ENCODE peak calls at places on chromosomes 13 and 19, in eight cellular contexts. One of them, this sample, is unnamed.

GRCh38 chr19:38917516-38917915 is 5.5 kb upstream of the CCER2 start:
- DNase-seq in AG04450: no peak
- DNase-seq in colonic mucosa: no peak
- DNase-seq in adrenal gland: no peak
- DNase-seq in CD8-positive, alpha-beta T cell: no peak
- DNase-seq in endodermal cell: no peak
- DNase-seq in OCI-LY7: no peak
- DNase-seq in WERI-Rb-1: no peak
- DNase-seq in this sample: no peak

GRCh38 chr13:43102304-43102703 is 78.9 kb downstream of the DNAJC15 start:
- DNase-seq in adrenal gland: no peak
- DNase-seq in WERI-Rb-1: no peak
- DNase-seq in colonic mucosa: no peak
- DNase-seq in CD8-positive, alpha-beta T cell: no peak
- DNase-seq in OCI-LY7: no peak
- DNase-seq in endodermal cell: no peak
- DNase-seq in AG04450: no peak
- DNase-seq in this sample: no peak

GRCh38 chr13:109787135-109787954 is 962 bp upstream of the IRS2 start:
- DNase-seq in endodermal cell: peak
- DNase-seq in AG04450: no peak
- DNase-seq in OCI-LY7: peak
- DNase-seq in colonic mucosa: peak
- DNase-seq in WERI-Rb-1: peak
- DNase-seq in CD8-positive, alpha-beta T cell: peak
- DNase-seq in adrenal gland: peak
- DNase-seq in this sample: no peak

GRCh38 chr19:926595-927043 is 784 bp downstream of the ARID3A start:
- DNase-seq in colonic mucosa: peak
- DNase-seq in WERI-Rb-1: no peak
- DNase-seq in adrenal gland: peak
- DNase-seq in endodermal cell: peak
- DNase-seq in OCI-LY7: peak
- DNase-seq in CD8-positive, alpha-beta T cell: no peak
- DNase-seq in AG04450: no peak
- DNase-seq in this sample: peak

GRCh38 chr19:18174983-18175382 is 1.4 kb downstream of the IFI30 start:
- DNase-seq in colonic mucosa: no peak
- DNase-seq in CD8-positive, alpha-beta T cell: no peak
- DNase-seq in AG04450: no peak
- DNase-seq in OCI-LY7: no peak
- DNase-seq in endodermal cell: no peak
- DNase-seq in adrenal gland: no peak
- DNase-seq in WERI-Rb-1: no peak
- DNase-seq in this sample: no peak

GRCh38 chr19:16315825-16316505 is 8.7 kb upstream of the KLF2 start:
- DNase-seq in OCI-LY7: no peak
- DNase-seq in endodermal cell: no peak
- DNase-seq in WERI-Rb-1: no peak
- DNase-seq in adrenal gland: peak
- DNase-seq in CD8-positive, alpha-beta T cell: no peak
- DNase-seq in colonic mucosa: peak
- DNase-seq in AG04450: peak
- DNase-seq in this sample: peak

GRCh38 chr19:35468637-35469036 is 20.6 kb downstream of the FFAR2 start:
- DNase-seq in WERI-Rb-1: peak
- DNase-seq in AG04450: no peak
- DNase-seq in colonic mucosa: peak
- DNase-seq in endodermal cell: peak
- DNase-seq in CD8-positive, alpha-beta T cell: peak
- DNase-seq in adrenal gland: peak
- DNase-seq in OCI-LY7: peak
- DNase-seq in this sample: peak

GRCh38 chr19:35011091-35011689 is 11.1 kb downstream of the GRAMD1A start:
- DNase-seq in OCI-LY7: no peak
- DNase-seq in WERI-Rb-1: no peak
- DNase-seq in adrenal gland: peak
- DNase-seq in CD8-positive, alpha-beta T cell: peak
- DNase-seq in endodermal cell: no peak
- DNase-seq in AG04450: no peak
- DNase-seq in colonic mucosa: no peak
- DNase-seq in this sample: no peak

GRCh38 chr19:46892252-46893179 is 31.7 kb downstream of the ARHGAP35 start:
- DNase-seq in WERI-Rb-1: no peak
- DNase-seq in AG04450: no peak
- DNase-seq in OCI-LY7: peak
- DNase-seq in endodermal cell: no peak
- DNase-seq in CD8-positive, alpha-beta T cell: no peak
- DNase-seq in adrenal gland: no peak
- DNase-seq in colonic mucosa: no peak
- DNase-seq in this sample: no peak

GRCh38 chr19:55490478-55491436 is 2.5 kb downstream of the SSC5D start:
- DNase-seq in endodermal cell: no peak
- DNase-seq in adrenal gland: no peak
- DNase-seq in WERI-Rb-1: no peak
- DNase-seq in AG04450: no peak
- DNase-seq in CD8-positive, alpha-beta T cell: no peak
- DNase-seq in OCI-LY7: no peak
- DNase-seq in colonic mucosa: no peak
- DNase-seq in this sample: no peak

GRCh38 chr19:2039082-2039958 is 11.7 kb downstream of the MKNK2 start:
- DNase-seq in endodermal cell: no peak
- DNase-seq in colonic mucosa: no peak
- DNase-seq in adrenal gland: peak
- DNase-seq in WERI-Rb-1: peak
- DNase-seq in OCI-LY7: no peak
- DNase-seq in AG04450: no peak
- DNase-seq in CD8-positive, alpha-beta T cell: no peak
- DNase-seq in this sample: no peak

GRCh38 chr13:42906257-42906656 is 85.8 kb downstream of the EPSTI1 start:
- DNase-seq in CD8-positive, alpha-beta T cell: no peak
- DNase-seq in endodermal cell: no peak
- DNase-seq in colonic mucosa: no peak
- DNase-seq in WERI-Rb-1: no peak
- DNase-seq in adrenal gland: no peak
- DNase-seq in OCI-LY7: no peak
- DNase-seq in AG04450: no peak
- DNase-seq in this sample: no peak

GRCh38 chr13:97855570-97855970 is 97.9 kb upstream of the IPO5 start:
- DNase-seq in adrenal gland: peak
- DNase-seq in OCI-LY7: peak
- DNase-seq in colonic mucosa: peak
- DNase-seq in endodermal cell: peak
- DNase-seq in AG04450: peak
- DNase-seq in CD8-positive, alpha-beta T cell: no peak
- DNase-seq in WERI-Rb-1: peak
- DNase-seq in this sample: peak

GRCh38 chr19:41711376-41712261 is 3.2 kb downstream of the CEACAM5 start:
- DNase-seq in CD8-positive, alpha-beta T cell: peak
- DNase-seq in adrenal gland: no peak
- DNase-seq in WERI-Rb-1: no peak
- DNase-seq in endodermal cell: no peak
- DNase-seq in AG04450: no peak
- DNase-seq in OCI-LY7: no peak
- DNase-seq in colonic mucosa: peak
- DNase-seq in this sample: no peak

GRCh38 chr13:18944501-18945068 is 237.0 kb downstream of the TUBA3C start:
- DNase-seq in adrenal gland: peak
- DNase-seq in AG04450: no peak
- DNase-seq in CD8-positive, alpha-beta T cell: no peak
- DNase-seq in endodermal cell: no peak
- DNase-seq in OCI-LY7: no peak
- DNase-seq in colonic mucosa: no peak
- DNase-seq in WERI-Rb-1: no peak
- DNase-seq in this sample: no peak

GRCh38 chr13:46962286-46962941 is 65.6 kb upstream of the HTR2A start:
- DNase-seq in AG04450: no peak
- DNase-seq in colonic mucosa: no peak
- DNase-seq in endodermal cell: no peak
- DNase-seq in WERI-Rb-1: no peak
- DNase-seq in CD8-positive, alpha-beta T cell: no peak
- DNase-seq in OCI-LY7: peak
- DNase-seq in adrenal gland: no peak
- DNase-seq in this sample: peak

GRCh38 chr19:39199025-39199424 is 2.3 kb downstream of the NCCRP1 start:
- DNase-seq in adrenal gland: peak
- DNase-seq in AG04450: peak
- DNase-seq in endodermal cell: no peak
- DNase-seq in WERI-Rb-1: peak
- DNase-seq in OCI-LY7: no peak
- DNase-seq in CD8-positive, alpha-beta T cell: no peak
- DNase-seq in colonic mucosa: no peak
- DNase-seq in this sample: no peak

GRCh38 chr19:1068111-1069001 is 1.4 kb downstream of the ARHGAP45 start:
- DNase-seq in WERI-Rb-1: no peak
- DNase-seq in colonic mucosa: peak
- DNase-seq in CD8-positive, alpha-beta T cell: peak
- DNase-seq in adrenal gland: peak
- DNase-seq in AG04450: no peak
- DNase-seq in endodermal cell: no peak
- DNase-seq in OCI-LY7: peak
- DNase-seq in this sample: no peak

GRCh38 chr13:99353836-99354235 is 46.6 kb upstream of the GPR183 start:
- DNase-seq in WERI-Rb-1: no peak
- DNase-seq in AG04450: no peak
- DNase-seq in OCI-LY7: no peak
- DNase-seq in endodermal cell: peak
- DNase-seq in CD8-positive, alpha-beta T cell: no peak
- DNase-seq in colonic mucosa: no peak
- DNase-seq in adrenal gland: no peak
- DNase-seq in this sample: peak

GRCh38 chr13:73721571-73721970 is 412.6 kb downstream of the KLF12 start:
- DNase-seq in CD8-positive, alpha-beta T cell: no peak
- DNase-seq in colonic mucosa: no peak
- DNase-seq in AG04450: no peak
- DNase-seq in OCI-LY7: no peak
- DNase-seq in WERI-Rb-1: no peak
- DNase-seq in endodermal cell: no peak
- DNase-seq in adrenal gland: no peak
- DNase-seq in this sample: no peak

GRCh38 chr13:98581971-98582702 is 5.2 kb upstream of the STK24 start:
- DNase-seq in CD8-positive, alpha-beta T cell: no peak
- DNase-seq in colonic mucosa: no peak
- DNase-seq in AG04450: no peak
- DNase-seq in adrenal gland: no peak
- DNase-seq in OCI-LY7: no peak
- DNase-seq in WERI-Rb-1: no peak
- DNase-seq in endodermal cell: no peak
- DNase-seq in this sample: peak

GRCh38 chr19:48578891-48579290 is 26.9 kb downstream of the SULT2B1 start:
- DNase-seq in endodermal cell: no peak
- DNase-seq in AG04450: no peak
- DNase-seq in WERI-Rb-1: no peak
- DNase-seq in colonic mucosa: no peak
- DNase-seq in adrenal gland: no peak
- DNase-seq in CD8-positive, alpha-beta T cell: no peak
- DNase-seq in OCI-LY7: no peak
- DNase-seq in this sample: peak

GRCh38 chr19:48836089-48837017 is at the start of gene HSD17B14:
- DNase-seq in colonic mucosa: no peak
- DNase-seq in CD8-positive, alpha-beta T cell: no peak
- DNase-seq in OCI-LY7: no peak
- DNase-seq in endodermal cell: peak
- DNase-seq in AG04450: no peak
- DNase-seq in adrenal gland: peak
- DNase-seq in WERI-Rb-1: peak
- DNase-seq in this sample: peak

DNA sequence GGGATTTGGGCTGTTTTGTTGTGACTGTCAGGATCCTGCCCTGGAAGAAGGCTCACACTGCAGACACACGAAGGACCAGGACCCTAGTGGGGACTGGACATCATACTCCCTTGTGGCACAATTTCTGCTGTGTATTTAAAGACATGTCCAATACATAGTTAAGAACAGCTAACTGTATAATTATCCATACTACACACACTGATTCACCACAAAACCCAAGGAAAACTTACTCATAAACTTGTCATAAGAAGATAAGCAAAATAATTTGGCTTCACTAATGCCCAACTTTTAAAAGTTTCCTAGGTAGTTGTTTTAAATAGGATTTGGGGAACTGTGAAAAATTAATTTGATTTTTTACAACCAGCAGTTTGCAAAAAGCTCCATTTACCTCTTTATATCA is 46.1 kb downstream of the LATS2 start:
- DNase-seq in colonic mucosa: no peak
- DNase-seq in endodermal cell: no peak
- DNase-seq in CD8-positive, alpha-beta T cell: no peak
- DNase-seq in AG04450: no peak
- DNase-seq in adrenal gland: no peak
- DNase-seq in WERI-Rb-1: no peak
- DNase-seq in OCI-LY7: no peak
- DNase-seq in this sample: no peak
- H3K27ac ChIP-seq in colonic mucosa: no peak
- H3K27ac ChIP-seq in endodermal cell: no peak
- H3K27ac ChIP-seq in CD8-positive, alpha-beta T cell: no peak
- H3K27ac ChIP-seq in AG04450: peak
- H3K27ac ChIP-seq in adrenal gland: peak
- H3K27ac ChIP-seq in WERI-Rb-1: no peak
- H3K27ac ChIP-seq in OCI-LY7: no peak
- H3K27ac ChIP-seq in this sample: peak

GRCh38 chr19:13241321-13242104 is 91.3 kb downstream of the IER2 start:
- DNase-seq in colonic mucosa: no peak
- DNase-seq in WERI-Rb-1: no peak
- DNase-seq in adrenal gland: no peak
- DNase-seq in OCI-LY7: peak
- DNase-seq in AG04450: no peak
- DNase-seq in endodermal cell: peak
- DNase-seq in CD8-positive, alpha-beta T cell: peak
- DNase-seq in this sample: no peak
- TF ChIP-seq CTCF in colonic mucosa: no peak
- TF ChIP-seq CTCF in WERI-Rb-1: peak
- TF ChIP-seq CTCF in adrenal gland: no peak
- TF ChIP-seq CTCF in OCI-LY7: peak
- TF ChIP-seq CTCF in AG04450: no peak
- TF ChIP-seq CTCF in endodermal cell: peak
- TF ChIP-seq CTCF in CD8-positive, alpha-beta T cell: no peak
- TF ChIP-seq CTCF in this sample: peak

DNA sequence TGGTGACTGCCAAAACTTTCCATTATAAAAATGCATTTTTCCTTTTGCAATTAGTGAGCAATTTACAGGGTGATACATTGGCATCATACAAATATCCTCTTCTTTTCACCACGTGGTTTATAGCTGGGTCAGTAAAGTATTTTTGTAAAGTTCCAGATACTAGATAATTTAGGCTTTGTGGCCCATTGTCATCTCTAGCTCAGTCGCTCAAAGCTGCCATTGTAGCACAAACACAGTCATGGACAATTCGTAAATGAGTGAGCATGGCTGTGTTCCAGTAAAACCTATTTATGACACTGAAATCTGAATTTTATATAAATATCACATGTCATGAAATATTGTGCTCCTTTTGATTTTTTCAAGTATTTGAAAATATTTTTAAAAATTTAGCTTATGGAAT is 162.9 kb downstream of the USP12 start:
- DNase-seq in AG04450: no peak
- DNase-seq in OCI-LY7: no peak
- DNase-seq in WERI-Rb-1: no peak
- DNase-seq in colonic mucosa: no peak
- DNase-seq in adrenal gland: no peak
- DNase-seq in CD8-positive, alpha-beta T cell: no peak
- DNase-seq in endodermal cell: no peak
- DNase-seq in this sample: no peak
- H3K4me3 ChIP-seq in AG04450: no peak
- H3K4me3 ChIP-seq in OCI-LY7: no peak
- H3K4me3 ChIP-seq in WERI-Rb-1: no peak
- H3K4me3 ChIP-seq in colonic mucosa: no peak
- H3K4me3 ChIP-seq in adrenal gland: no peak
- H3K4me3 ChIP-seq in CD8-positive, alpha-beta T cell: no peak
- H3K4me3 ChIP-seq in endodermal cell: no peak
- H3K4me3 ChIP-seq in this sample: no peak

GRCh38 chr13:91714726-91715334 is 316.4 kb downstream of the GPC5 start:
- DNase-seq in AG04450: no peak
- DNase-seq in WERI-Rb-1: no peak
- DNase-seq in endodermal cell: peak
- DNase-seq in OCI-LY7: no peak
- DNase-seq in colonic mucosa: no peak
- DNase-seq in adrenal gland: no peak
- DNase-seq in CD8-positive, alpha-beta T cell: no peak
- DNase-seq in this sample: no peak
- H3K27ac ChIP-seq in AG04450: no peak
- H3K27ac ChIP-seq in WERI-Rb-1: no peak
- H3K27ac ChIP-seq in endodermal cell: no peak
- H3K27ac ChIP-seq in OCI-LY7: no peak
- H3K27ac ChIP-seq in colonic mucosa: no peak
- H3K27ac ChIP-seq in adrenal gland: no peak
- H3K27ac ChIP-seq in CD8-positive, alpha-beta T cell: no peak
- H3K27ac ChIP-seq in this sample: no peak